ENCODE peak calls at places on chromosomes 2 and 18, in nine cellular contexts. One of them, this sample, is unnamed.

GRCh38 chr18:2853926-2854664 is 7.3 kb downstream of the EMILIN2 start:
- DNase-seq in DMS 273 treated with DMSO at 0.1 percent for 48 hours: no peak
- DNase-seq in mesendoderm: peak
- DNase-seq in bronchial epithelial cell: no peak
- DNase-seq in uterus: no peak
- DNase-seq in cerebellar cortex: peak
- DNase-seq in naive thymus-derived CD4-positive, alpha-beta T cell: no peak
- DNase-seq in upper lobe of right lung: no peak
- DNase-seq in thoracic aorta: no peak
- DNase-seq in this sample: no peak

GRCh38 chr2:120787512-120788348 is 52.1 kb downstream of the GLI2 start:
- DNase-seq in DMS 273 treated with DMSO at 0.1 percent for 48 hours: no peak
- DNase-seq in mesendoderm: no peak
- DNase-seq in bronchial epithelial cell: no peak
- DNase-seq in uterus: no peak
- DNase-seq in cerebellar cortex: no peak
- DNase-seq in naive thymus-derived CD4-positive, alpha-beta T cell: no peak
- DNase-seq in upper lobe of right lung: no peak
- DNase-seq in thoracic aorta: no peak
- DNase-seq in this sample: no peak

GRCh38 chr2:28276076-28276618 is 116.5 kb upstream of the FOSL2 start:
- DNase-seq in DMS 273 treated with DMSO at 0.1 percent for 48 hours: no peak
- DNase-seq in mesendoderm: peak
- DNase-seq in bronchial epithelial cell: peak
- DNase-seq in uterus: peak
- DNase-seq in cerebellar cortex: peak
- DNase-seq in naive thymus-derived CD4-positive, alpha-beta T cell: no peak
- DNase-seq in upper lobe of right lung: no peak
- DNase-seq in thoracic aorta: no peak
- DNase-seq in this sample: peak

GRCh38 chr18:8763611-8764010 is 58.3 kb downstream of the MTCL1 start:
- DNase-seq in DMS 273 treated with DMSO at 0.1 percent for 48 hours: no peak
- DNase-seq in mesendoderm: no peak
- DNase-seq in bronchial epithelial cell: no peak
- DNase-seq in uterus: no peak
- DNase-seq in cerebellar cortex: no peak
- DNase-seq in naive thymus-derived CD4-positive, alpha-beta T cell: no peak
- DNase-seq in upper lobe of right lung: no peak
- DNase-seq in thoracic aorta: no peak
- DNase-seq in this sample: no peak

GRCh38 chr2:237281900-237282306 is 132.1 kb downstream of the COL6A3 start:
- DNase-seq in DMS 273 treated with DMSO at 0.1 percent for 48 hours: no peak
- DNase-seq in mesendoderm: no peak
- DNase-seq in bronchial epithelial cell: peak
- DNase-seq in uterus: no peak
- DNase-seq in cerebellar cortex: no peak
- DNase-seq in naive thymus-derived CD4-positive, alpha-beta T cell: no peak
- DNase-seq in upper lobe of right lung: no peak
- DNase-seq in thoracic aorta: no peak
- DNase-seq in this sample: no peak

GRCh38 chr18:48668466-48669179 is 129.8 kb downstream of the CTIF start:
- DNase-seq in DMS 273 treated with DMSO at 0.1 percent for 48 hours: no peak
- DNase-seq in mesendoderm: no peak
- DNase-seq in bronchial epithelial cell: no peak
- DNase-seq in uterus: no peak
- DNase-seq in cerebellar cortex: no peak
- DNase-seq in naive thymus-derived CD4-positive, alpha-beta T cell: no peak
- DNase-seq in upper lobe of right lung: peak
- DNase-seq in thoracic aorta: no peak
- DNase-seq in this sample: no peak

GRCh38 chr2:176751828-176752227 is 460.8 kb upstream of the HNRNPA3 start:
- DNase-seq in DMS 273 treated with DMSO at 0.1 percent for 48 hours: no peak
- DNase-seq in mesendoderm: no peak
- DNase-seq in bronchial epithelial cell: no peak
- DNase-seq in uterus: no peak
- DNase-seq in cerebellar cortex: no peak
- DNase-seq in naive thymus-derived CD4-positive, alpha-beta T cell: no peak
- DNase-seq in upper lobe of right lung: no peak
- DNase-seq in thoracic aorta: no peak
- DNase-seq in this sample: no peak

GRCh38 chr2:214069254-214069653 is 341.6 kb upstream of the VWC2L start:
- DNase-seq in DMS 273 treated with DMSO at 0.1 percent for 48 hours: peak
- DNase-seq in mesendoderm: peak
- DNase-seq in bronchial epithelial cell: peak
- DNase-seq in uterus: peak
- DNase-seq in cerebellar cortex: no peak
- DNase-seq in naive thymus-derived CD4-positive, alpha-beta T cell: no peak
- DNase-seq in upper lobe of right lung: no peak
- DNase-seq in thoracic aorta: no peak
- DNase-seq in this sample: peak

GRCh38 chr18:23179416-23179815 is 44.1 kb downstream of the CABLES1 start:
- DNase-seq in DMS 273 treated with DMSO at 0.1 percent for 48 hours: no peak
- DNase-seq in mesendoderm: no peak
- DNase-seq in bronchial epithelial cell: no peak
- DNase-seq in uterus: no peak
- DNase-seq in cerebellar cortex: no peak
- DNase-seq in naive thymus-derived CD4-positive, alpha-beta T cell: no peak
- DNase-seq in upper lobe of right lung: no peak
- DNase-seq in thoracic aorta: no peak
- DNase-seq in this sample: no peak

GRCh38 chr2:8546319-8547283 is 135.3 kb upstream of the ID2 start:
- DNase-seq in DMS 273 treated with DMSO at 0.1 percent for 48 hours: no peak
- DNase-seq in mesendoderm: no peak
- DNase-seq in bronchial epithelial cell: no peak
- DNase-seq in uterus: peak
- DNase-seq in cerebellar cortex: no peak
- DNase-seq in naive thymus-derived CD4-positive, alpha-beta T cell: no peak
- DNase-seq in upper lobe of right lung: peak
- DNase-seq in thoracic aorta: no peak
- DNase-seq in this sample: no peak

GRCh38 chr2:204353823-204354222 is 191.5 kb upstream of the PARD3B start:
- DNase-seq in DMS 273 treated with DMSO at 0.1 percent for 48 hours: no peak
- DNase-seq in mesendoderm: no peak
- DNase-seq in bronchial epithelial cell: no peak
- DNase-seq in uterus: no peak
- DNase-seq in cerebellar cortex: no peak
- DNase-seq in naive thymus-derived CD4-positive, alpha-beta T cell: no peak
- DNase-seq in upper lobe of right lung: no peak
- DNase-seq in thoracic aorta: no peak
- DNase-seq in this sample: no peak

GRCh38 chr2:230847883-230848388 is 16.8 kb upstream of the ITM2C start:
- DNase-seq in DMS 273 treated with DMSO at 0.1 percent for 48 hours: no peak
- DNase-seq in mesendoderm: peak
- DNase-seq in bronchial epithelial cell: peak
- DNase-seq in uterus: peak
- DNase-seq in cerebellar cortex: peak
- DNase-seq in naive thymus-derived CD4-positive, alpha-beta T cell: peak
- DNase-seq in upper lobe of right lung: peak
- DNase-seq in thoracic aorta: peak
- DNase-seq in this sample: no peak

GRCh38 chr18:55300469-55301195 is 287.4 kb downstream of the TCF4 start:
- DNase-seq in DMS 273 treated with DMSO at 0.1 percent for 48 hours: no peak
- DNase-seq in mesendoderm: peak
- DNase-seq in bronchial epithelial cell: no peak
- DNase-seq in uterus: peak
- DNase-seq in cerebellar cortex: no peak
- DNase-seq in naive thymus-derived CD4-positive, alpha-beta T cell: no peak
- DNase-seq in upper lobe of right lung: no peak
- DNase-seq in thoracic aorta: no peak
- DNase-seq in this sample: no peak

GRCh38 chr18:26702023-26702422 is 153.7 kb upstream of the KCTD1 start:
- DNase-seq in DMS 273 treated with DMSO at 0.1 percent for 48 hours: no peak
- DNase-seq in mesendoderm: no peak
- DNase-seq in bronchial epithelial cell: no peak
- DNase-seq in uterus: no peak
- DNase-seq in cerebellar cortex: no peak
- DNase-seq in naive thymus-derived CD4-positive, alpha-beta T cell: no peak
- DNase-seq in upper lobe of right lung: no peak
- DNase-seq in thoracic aorta: no peak
- DNase-seq in this sample: no peak

GRCh38 chr2:240626531-240627300 is 1.4 kb downstream of the GPR35 start:
- DNase-seq in DMS 273 treated with DMSO at 0.1 percent for 48 hours: no peak
- DNase-seq in mesendoderm: no peak
- DNase-seq in bronchial epithelial cell: no peak
- DNase-seq in uterus: peak
- DNase-seq in cerebellar cortex: no peak
- DNase-seq in naive thymus-derived CD4-positive, alpha-beta T cell: no peak
- DNase-seq in upper lobe of right lung: peak
- DNase-seq in thoracic aorta: no peak
- DNase-seq in this sample: no peak

GRCh38 chr18:22169011-22169888 is at the start of gene GATA6:
- DNase-seq in DMS 273 treated with DMSO at 0.1 percent for 48 hours: peak
- DNase-seq in mesendoderm: peak
- DNase-seq in bronchial epithelial cell: peak
- DNase-seq in uterus: peak
- DNase-seq in cerebellar cortex: peak
- DNase-seq in naive thymus-derived CD4-positive, alpha-beta T cell: no peak
- DNase-seq in upper lobe of right lung: peak
- DNase-seq in thoracic aorta: peak
- DNase-seq in this sample: peak

GRCh38 chr2:233711312-233712008 is 1.2 kb upstream of the UGT1A5 start:
- DNase-seq in DMS 273 treated with DMSO at 0.1 percent for 48 hours: peak
- DNase-seq in mesendoderm: peak
- DNase-seq in bronchial epithelial cell: peak
- DNase-seq in uterus: peak
- DNase-seq in cerebellar cortex: peak
- DNase-seq in naive thymus-derived CD4-positive, alpha-beta T cell: peak
- DNase-seq in upper lobe of right lung: peak
- DNase-seq in thoracic aorta: no peak
- DNase-seq in this sample: peak

This sample was measured in NCI-H345.